ENCODE peak calls at places on chromosomes 13 and 19, in eight cellular contexts. R is Panc1; H is OCI-LY7; F is CD4-positive, CD25-positive, alpha-beta regulatory T cell; B is RWPE2; D is uterus; L is thoracic aorta; J is Peyer's patch. Q is an unnamed sample.

GRCh38 chr19:3671680-3672574 is 28.3 kb downstream of the PIP5K1C start:
- DNase-seq in R (no peak), H (no peak), F (peak; percentile 64), B (no peak), D (peak; percentile 49), L (no peak), J (no peak), Q (no peak)

GRCh38 chr13:88800505-88800904 is 1129.3 kb downstream of the SLITRK5 start:
- DNase-seq in R (no peak), H (no peak), F (no peak), B (no peak), D (no peak), L (no peak), J (no peak), Q (no peak)

GRCh38 chr19:11377237-11377636 is 2.8 kb downstream of the SWSAP1 start:
- DNase-seq in R (no peak), H (peak; percentile 79), F (peak; percentile 70), B (no peak), D (peak; percentile 84), L (no peak), J (no peak), Q (no peak)

GRCh38 chr13:41905600-41906254 is 55.2 kb downstream of the VWA8 start:
- DNase-seq in R (peak; percentile 30), H (peak; percentile 75), F (peak; percentile 58), B (no peak), D (no peak), L (no peak), J (no peak), Q (no peak)

GRCh38 chr13:113258655-113259054 is 38.4 kb upstream of the LAMP1 start:
- DNase-seq in R (no peak), H (no peak), F (no peak), B (no peak), D (no peak), L (no peak), J (no peak), Q (no peak)

GRCh38 chr13:91704398-91704797 is 306.0 kb downstream of the GPC5 start:
- DNase-seq in R (no peak), H (no peak), F (no peak), B (no peak), D (no peak), L (no peak), J (no peak), Q (no peak)

GRCh38 chr19:13025819-13026477 is 30.7 kb downstream of the NFIX start:
- DNase-seq in R (no peak), H (no peak), F (no peak), B (no peak), D (no peak), L (no peak), J (no peak), Q (no peak)

GRCh38 chr19:2048104-2048958 is 2.7 kb downstream of the MKNK2 start:
- DNase-seq in R (no peak), H (no peak), F (no peak), B (no peak), D (no peak), L (no peak), J (peak; percentile 59), Q (no peak)

GRCh38 chr13:22198656-22199217 is 527.9 kb downstream of the FGF9 start:
- DNase-seq in R (no peak), H (no peak), F (no peak), B (no peak), D (no peak), L (no peak), J (no peak), Q (no peak)

GRCh38 chr13:31046711-31047279 is 114.3 kb downstream of the TEX26 start:
- DNase-seq in R (no peak), H (no peak), F (no peak), B (no peak), D (peak; percentile 50), L (no peak), J (peak; percentile 64), Q (no peak)

GRCh38 chr13:51794959-51795358 is 9.0 kb downstream of the DHRS12 start:
- DNase-seq in R (no peak), H (peak; percentile 79), F (no peak), B (no peak), D (no peak), L (no peak), J (no peak), Q (no peak)

GRCh38 chr19:3113100-3114017 is 19.2 kb downstream of the GNA11 start:
- DNase-seq in R (no peak), H (no peak), F (no peak), B (no peak), D (no peak), L (no peak), J (no peak), Q (no peak)

GRCh38 chr13:34201050-34201913 is 383.3 kb downstream of the RFC3 start:
- DNase-seq in R (no peak), H (no peak), F (no peak), B (no peak), D (no peak), L (no peak), J (no peak), Q (no peak)

GRCh38 chr19:46660601-46661019 is 372 bp downstream of the DACT3 start:
- DNase-seq in R (no peak), H (no peak), F (no peak), B (peak; percentile 64), D (peak; percentile 60), L (no peak), J (no peak), Q (no peak)

GRCh38 chr19:55251296-55252081 is 7.3 kb downstream of the PPP6R1 start:
- DNase-seq in R (no peak), H (peak; percentile 52), F (peak; percentile 64), B (no peak), D (no peak), L (no peak), J (no peak), Q (no peak)

GRCh38 chr13:87376081-87376480 is 295.1 kb upstream of the SLITRK5 start:
- DNase-seq in R (no peak), H (no peak), F (no peak), B (no peak), D (no peak), L (no peak), J (no peak), Q (no peak)

GRCh38 chr19:24062222-24062621 is 24.8 kb upstream of the ZNF254 start:
- DNase-seq in R (no peak), H (no peak), F (no peak), B (no peak), D (no peak), L (no peak), J (no peak), Q (no peak)

GRCh38 chr19:24065865-24066604 is 21.0 kb upstream of the ZNF254 start:
- DNase-seq in R (no peak), H (no peak), F (no peak), B (no peak), D (no peak), L (no peak), J (no peak), Q (no peak)

GRCh38 chr19:24065243-24065642 is 21.7 kb upstream of the ZNF254 start:
- DNase-seq in R (no peak), H (no peak), F (no peak), B (no peak), D (no peak), L (no peak), J (no peak), Q (no peak)

GRCh38 chr19:24063312-24063711 is 23.7 kb upstream of the ZNF254 start:
- DNase-seq in R (no peak), H (no peak), F (no peak), B (no peak), D (no peak), L (no peak), J (no peak), Q (no peak)

GRCh38 chr19:24064175-24064574 is 22.8 kb upstream of the ZNF254 start:
- DNase-seq in R (no peak), H (no peak), F (no peak), B (no peak), D (no peak), L (no peak), J (no peak), Q (no peak)
- H3K36me3 ChIP-seq in R (no peaks in the 10 kb centered on the region), H (peaks cover 3% of the 10 kb centered on the region), F (peaks cover 31% of the 10 kb centered on the region), B (no peaks in the 10 kb centered on the region), D (no peaks in the 10 kb centered on the region), L (peaks cover 16% of the 10 kb centered on the region), J (peaks cover 16% of the 10 kb centered on the region), Q (peaks cover 29% of the 10 kb centered on the region)

GRCh38 chr19:44007473-44007872 is 4.7 kb downstream of the ZNF230 start:
- DNase-seq in R (no peak), H (no peak), F (no peak), B (no peak), D (no peak), L (no peak), J (no peak), Q (no peak)

GRCh38 chr19:44005968-44006367 is 3.2 kb downstream of the ZNF230 start:
- DNase-seq in R (no peak), H (no peak), F (no peak), B (no peak), D (no peak), L (no peak), J (no peak), Q (no peak)

GRCh38 chr19:44010468-44010867 is 7.7 kb downstream of the ZNF230 start:
- DNase-seq in R (no peak), H (no peak), F (no peak), B (no peak), D (no peak), L (no peak), J (no peak), Q (no peak)
- H3K36me3 ChIP-seq in R (peaks cover 14% of the 10 kb centered on the region), H (peaks cover 25% of the 10 kb centered on the region), F (peaks cover 55% of the 10 kb centered on the region), B (peaks cover 64% of the 10 kb centered on the region), D (peaks cover 6% of the 10 kb centered on the region), L (peaks cover 57% of the 10 kb centered on the region), J (peaks cover 59% of the 10 kb centered on the region), Q (peaks cover 30% of the 10 kb centered on the region)

DNA sequence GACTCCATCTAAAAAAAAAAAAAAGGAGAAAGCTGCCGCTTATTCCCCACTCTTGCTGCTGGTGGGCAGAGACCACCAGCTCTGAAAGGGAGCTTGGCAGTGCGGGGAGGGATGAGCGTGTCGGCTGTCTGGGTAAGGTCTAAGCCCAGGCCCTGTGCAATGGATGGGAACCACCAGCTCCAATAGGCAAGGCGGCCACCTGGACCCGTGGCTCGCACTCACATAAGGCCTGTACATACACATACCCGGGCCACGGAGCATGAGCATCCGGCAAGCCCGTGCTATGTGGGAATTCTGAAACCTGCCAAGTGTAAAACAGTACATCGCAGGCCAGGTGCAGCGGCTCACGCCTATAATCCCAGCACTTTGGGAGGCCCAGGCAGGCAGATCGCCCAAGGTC is 56.6 kb upstream of the USE1 start:
- DNase-seq in R (no peak), H (no peak), F (no peak), B (no peak), D (no peak), L (no peak), J (no peak), Q (no peak)
- H3K36me3 ChIP-seq in R (peaks cover 4% of the 10 kb centered on the region), H (peaks cover 86% of the 10 kb centered on the region), F (peaks cover 82% of the 10 kb centered on the region), B (peaks cover 64% of the 10 kb centered on the region), D (no peaks in the 10 kb centered on the region), L (peaks cover 67% of the 10 kb centered on the region), J (peaks cover 98% of the 10 kb centered on the region), Q (peaks cover 37% of the 10 kb centered on the region)

DNA sequence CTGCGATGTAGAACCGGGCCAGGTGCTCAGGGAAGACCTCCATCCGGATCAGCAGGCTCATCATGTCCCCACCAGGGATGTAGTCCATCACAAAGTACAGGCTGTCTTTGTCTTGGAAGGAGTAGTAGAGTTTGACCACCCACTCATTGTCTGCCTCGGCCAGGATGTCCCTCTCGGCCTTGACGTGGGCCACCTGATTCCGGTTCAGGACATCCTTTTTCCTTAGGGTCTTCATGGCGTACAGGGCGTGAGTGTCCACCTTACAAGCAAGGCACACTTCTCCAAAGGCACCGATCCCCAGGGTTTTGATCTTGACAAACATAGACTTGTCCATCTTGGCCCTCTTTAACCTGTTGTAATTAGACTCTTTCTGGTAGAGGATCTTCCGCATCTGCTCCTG is 78.0 kb downstream of the LATS2 start:
- DNase-seq in R (no peak), H (no peak), F (no peak), B (no peak), D (no peak), L (no peak), J (no peak), Q (no peak)
- H3K36me3 ChIP-seq in R (no peaks in the 10 kb centered on the region), H (no peaks in the 10 kb centered on the region), F (no peaks in the 10 kb centered on the region), B (peaks cover 70% of the 10 kb centered on the region), D (no peaks in the 10 kb centered on the region), L (peaks cover 51% of the 10 kb centered on the region), J (peaks cover 46% of the 10 kb centered on the region), Q (peaks cover 47% of the 10 kb centered on the region)